ENCODE peak calls at places on chromosomes 2 and 18, in seven cellular contexts. Z is Right ventricle myocardium superior; C is mesothelial cell of epicardium; U is NCI-H460; R is smooth muscle cell of the brain vasculature; H is colonic mucosa; B is activated CD4-positive, alpha-beta memory T cell treated with anti-CD3 and anti-CD28 coated beads, Interleukin-2, amount 10 ng/mL, durations not matched to agents 7 days and 5 days. F is an unnamed sample.

GRCh38 chr2:158061763-158062162 is 39.9 kb upstream of the UPP2 start:
- DNase-seq in Z (no peak), C (no peak), U (no peak), R (no peak), H (no peak), B (no peak), F (no peak)

GRCh38 chr2:176669398-176670174 is 400.3 kb downstream of the MTX2 start:
- DNase-seq in Z (no peak), C (no peak), U (no peak), R (no peak), H (no peak), B (no peak), F (no peak)

GRCh38 chr2:207819839-207820784 is 50.4 kb upstream of the FZD5 start:
- DNase-seq in Z (no peak), C (no peak), U (no peak), R (no peak), H (peak), B (no peak), F (no peak)

GRCh38 chr2:204645018-204645775 is 99.9 kb downstream of the PARD3B start:
- DNase-seq in Z (no peak), C (no peak), U (peak), R (no peak), H (no peak), B (no peak), F (no peak)

GRCh38 chr2:37526323-37526722 is 145.1 kb downstream of the CDC42EP3 start:
- DNase-seq in Z (no peak), C (no peak), U (no peak), R (no peak), H (no peak), B (no peak), F (no peak)

GRCh38 chr18:37242091-37242490 is 323.5 kb downstream of the CELF4 start:
- DNase-seq in Z (no peak), C (no peak), U (no peak), R (no peak), H (no peak), B (no peak), F (no peak)

GRCh38 chr2:122423934-122424333 is 668.5 kb downstream of the TSN start:
- DNase-seq in Z (no peak), C (no peak), U (peak), R (no peak), H (no peak), B (no peak), F (no peak)

GRCh38 chr18:9047715-9048114 is 54.8 kb upstream of the NDUFV2 start:
- DNase-seq in Z (no peak), C (no peak), U (no peak), R (no peak), H (no peak), B (no peak), F (no peak)

GRCh38 chr2:73859721-73860586 is 31.2 kb downstream of the STAMBP start:
- DNase-seq in Z (no peak), C (no peak), U (peak), R (no peak), H (no peak), B (peak), F (no peak)

GRCh38 chr2:108632748-108633147 is 86.5 kb upstream of the RANBP2 start:
- DNase-seq in Z (no peak), C (no peak), U (no peak), R (no peak), H (peak), B (no peak), F (no peak)

GRCh38 chr2:184346338-184346862 is 251.9 kb upstream of the ZNF804A start:
- DNase-seq in Z (no peak), C (no peak), U (no peak), R (no peak), H (no peak), B (no peak), F (no peak)

GRCh38 chr18:46035701-46036680 is 36.1 kb downstream of the PSTPIP2 start:
- DNase-seq in Z (no peak), C (no peak), U (no peak), R (no peak), H (no peak), B (no peak), F (no peak)

GRCh38 chr2:23614701-23615100 is 229.7 kb downstream of the KLHL29 start:
- DNase-seq in Z (no peak), C (no peak), U (no peak), R (no peak), H (no peak), B (no peak), F (no peak)

GRCh38 chr2:199261221-199261620 is 196.5 kb downstream of the SATB2 start:
- DNase-seq in Z (no peak), C (no peak), U (no peak), R (peak), H (no peak), B (no peak), F (no peak)

GRCh38 chr2:62382757-62383156 is 123.2 kb downstream of the TMEM17 start:
- DNase-seq in Z (no peak), C (no peak), U (no peak), R (no peak), H (no peak), B (no peak), F (no peak)

GRCh38 chr18:46155652-46156051 is 51.5 kb downstream of the HAUS1 start:
- DNase-seq in Z (no peak), C (no peak), U (no peak), R (no peak), H (no peak), B (peak), F (peak)

GRCh38 chr2:222479855-222480254 is 55.5 kb downstream of the SGPP2 start:
- DNase-seq in Z (no peak), C (no peak), U (no peak), R (no peak), H (no peak), B (no peak), F (no peak)

GRCh38 chr2:32008811-32009478 is 1.9 kb downstream of the MEMO1 start:
- DNase-seq in Z (no peak), C (no peak), U (no peak), R (no peak), H (peak), B (peak), F (no peak)

GRCh38 chr18:75111673-75112485 is 97.1 kb downstream of the PTGR3 start:
- DNase-seq in Z (no peak), C (no peak), U (no peak), R (no peak), H (no peak), B (no peak), F (no peak)

GRCh38 chr18:13425357-13426095 is 207.0 kb downstream of the LDLRAD4 start:
- DNase-seq in Z (no peak), C (no peak), U (no peak), R (no peak), H (peak), B (peak), F (no peak)

GRCh38 chr18:78683191-78684010 is 296.2 kb upstream of the SALL3 start:
- DNase-seq in Z (no peak), C (no peak), U (no peak), R (no peak), H (no peak), B (no peak), F (no peak)

GRCh38 chr2:226076529-226076928 is 677.0 kb downstream of the NYAP2 start:
- DNase-seq in Z (no peak), C (no peak), U (no peak), R (no peak), H (no peak), B (no peak), F (no peak)

GRCh38 chr18:21004721-21005120 is 106.9 kb downstream of the ROCK1 start:
- DNase-seq in Z (no peak), C (no peak), U (no peak), R (peak), H (no peak), B (no peak), F (no peak)

F was measured in CD4-positive, alpha-beta T cell.